ENCODE peak calls at places on chromosome 12, in ten cellular contexts. X, G, T, Z, U, I, M, Q, Y and C are unnamed samples.

GRCh38 chr12:91923864-91924263 is 221.8 kb downstream of the BTG1 start:
- DNase-seq in G (no peak), Y (no peak), T (no peak), Z (no peak), U (no peak), Q (no peak), X (no peak), I (no peak), M (no peak), C (no peak)

GRCh38 chr12:52181757-52182156 is 10.1 kb downstream of the KRT80 start:
- DNase-seq in Q (no peak), Y (no peak), I (peak), U (peak), Z (peak), X (peak), M (no peak), T (peak), G (peak), C (no peak)

GRCh38 chr12:15712823-15713663 is 76.1 kb downstream of the EPS8 start:
- DNase-seq in Q (peak), G (no peak), X (no peak), Z (no peak), I (no peak), M (no peak), U (no peak), T (no peak), Y (no peak), C (no peak)

GRCh38 chr12:126493366-126494108 is 1428.3 kb downstream of the AACS start:
- DNase-seq in Y (no peak), Q (no peak), G (no peak), T (no peak), I (no peak), X (peak), U (no peak), M (no peak), Z (no peak), C (no peak)

GRCh38 chr12:25052191-25053020 is 103.5 kb upstream of the BCAT1 start:
- DNase-seq in Z (peak), M (no peak), Y (no peak), X (no peak), I (no peak), G (no peak), T (no peak), U (no peak), Q (no peak), C (no peak)

GRCh38 chr12:111445311-111446043 is 39.8 kb downstream of the SH2B3 start:
- DNase-seq in M (no peak), Y (peak), Q (no peak), I (no peak), X (no peak), Z (no peak), U (no peak), T (no peak), G (no peak), C (no peak)

GRCh38 chr12:30614031-30614430 is 81.6 kb downstream of the IPO8 start:
- DNase-seq in Q (no peak), Z (no peak), T (no peak), U (no peak), G (no peak), I (no peak), M (no peak), Y (no peak), X (no peak), C (no peak)

GRCh38 chr12:31728289-31728916 is 418 bp downstream of the AMN1 start:
- DNase-seq in Z (no peak), T (no peak), Y (no peak), Q (peak), I (no peak), G (no peak), M (no peak), X (no peak), U (no peak), C (no peak)

GRCh38 chr12:113418213-113418879 is 3.8 kb upstream of the SDSL start:
- DNase-seq in Y (peak), G (no peak), Z (no peak), I (no peak), U (no peak), M (peak), T (peak), Q (peak), X (no peak), C (no peak)

GRCh38 chr12:52603314-52603713 is 2.1 kb upstream of the KRT72 start:
- DNase-seq in M (no peak), Z (no peak), I (no peak), U (no peak), T (no peak), Q (no peak), G (no peak), X (no peak), Y (no peak), C (no peak)

GRCh38 chr12:116861331-116861730 is 19.9 kb downstream of the HRK start:
- DNase-seq in Z (peak), U (peak), Y (no peak), I (peak), Q (no peak), G (peak), M (peak), X (peak), T (peak), C (no peak)

GRCh38 chr12:68807576-68808387 is at the start of gene MDM2:
- DNase-seq in U (peak), Y (peak), X (peak), M (peak), T (peak), Q (peak), Z (peak), G (peak), I (peak), C (no peak)

GRCh38 chr12:4526923-4527546 is 11.7 kb upstream of the RAD51AP1 start:
- DNase-seq in I (no peak), T (peak), Z (peak), U (no peak), G (no peak), Q (peak), Y (no peak), M (no peak), X (peak), C (no peak)

GRCh38 chr12:15788266-15789214 is 648 bp downstream of the EPS8 start:
- DNase-seq in Z (peak), T (peak), U (no peak), G (no peak), Y (peak), X (peak), I (peak), Q (peak), M (peak), C (no peak)

GRCh38 chr12:89237763-89238162 is 114.5 kb downstream of the DUSP6 start:
- DNase-seq in I (no peak), M (no peak), G (no peak), Y (no peak), Q (no peak), U (no peak), X (no peak), Z (no peak), T (no peak), C (no peak)

GRCh38 chr12:59381106-59381505 is 214.7 kb upstream of the SLC16A7 start:
- DNase-seq in Q (no peak), Y (no peak), U (no peak), T (no peak), G (no peak), X (no peak), I (no peak), Z (no peak), M (no peak), C (no peak)

GRCh38 chr12:62519043-62519442 is 52.4 kb downstream of the MON2 start:
- DNase-seq in X (no peak), Y (no peak), M (no peak), I (no peak), Z (no peak), Q (no peak), T (no peak), U (no peak), G (no peak), C (no peak)

GRCh38 chr12:131734336-131735152 is 23.7 kb downstream of the SFSWAP start:
- DNase-seq in T (no peak), Y (no peak), X (no peak), M (no peak), Q (no peak), Z (no peak), U (no peak), G (no peak), I (no peak), C (no peak)

GRCh38 chr12:94326727-94327126 is 132.9 kb downstream of the CEP83 start:
- DNase-seq in U (peak), I (no peak), G (peak), Z (peak), T (peak), Y (no peak), M (no peak), X (peak), Q (no peak), C (peak)

GRCh38 chr12:11836282-11836963 is 186.9 kb downstream of the ETV6 start:
- DNase-seq in U (no peak), X (no peak), Y (peak), M (no peak), Z (no peak), I (no peak), T (no peak), Q (no peak), G (no peak), C (no peak)

GRCh38 chr12:114063435-114063834 is 97.3 kb upstream of the RBM19 start:
- DNase-seq in Y (no peak), X (no peak), I (no peak), G (no peak), M (no peak), Z (no peak), U (no peak), Q (no peak), T (no peak), C (no peak)

GRCh38 chr12:113942209-113942608 is 23.9 kb downstream of the RBM19 start:
- DNase-seq in Q (no peak), M (no peak), X (no peak), Y (no peak), U (no peak), Z (no peak), T (no peak), G (no peak), I (no peak), C (no peak)

GRCh38 chr12:111519937-111520336 is 79.2 kb downstream of the ATXN2 start:
- DNase-seq in Q (no peak), M (no peak), X (no peak), I (no peak), Z (no peak), T (no peak), G (no peak), U (no peak), Y (no peak), C (no peak)

GRCh38 chr12:31897791-31898503 is 61.3 kb upstream of the RESF1 start:
- DNase-seq in X (peak), T (no peak), Y (peak), I (peak), Z (peak), U (no peak), M (peak), G (no peak), Q (peak), C (no peak)

DNA sequence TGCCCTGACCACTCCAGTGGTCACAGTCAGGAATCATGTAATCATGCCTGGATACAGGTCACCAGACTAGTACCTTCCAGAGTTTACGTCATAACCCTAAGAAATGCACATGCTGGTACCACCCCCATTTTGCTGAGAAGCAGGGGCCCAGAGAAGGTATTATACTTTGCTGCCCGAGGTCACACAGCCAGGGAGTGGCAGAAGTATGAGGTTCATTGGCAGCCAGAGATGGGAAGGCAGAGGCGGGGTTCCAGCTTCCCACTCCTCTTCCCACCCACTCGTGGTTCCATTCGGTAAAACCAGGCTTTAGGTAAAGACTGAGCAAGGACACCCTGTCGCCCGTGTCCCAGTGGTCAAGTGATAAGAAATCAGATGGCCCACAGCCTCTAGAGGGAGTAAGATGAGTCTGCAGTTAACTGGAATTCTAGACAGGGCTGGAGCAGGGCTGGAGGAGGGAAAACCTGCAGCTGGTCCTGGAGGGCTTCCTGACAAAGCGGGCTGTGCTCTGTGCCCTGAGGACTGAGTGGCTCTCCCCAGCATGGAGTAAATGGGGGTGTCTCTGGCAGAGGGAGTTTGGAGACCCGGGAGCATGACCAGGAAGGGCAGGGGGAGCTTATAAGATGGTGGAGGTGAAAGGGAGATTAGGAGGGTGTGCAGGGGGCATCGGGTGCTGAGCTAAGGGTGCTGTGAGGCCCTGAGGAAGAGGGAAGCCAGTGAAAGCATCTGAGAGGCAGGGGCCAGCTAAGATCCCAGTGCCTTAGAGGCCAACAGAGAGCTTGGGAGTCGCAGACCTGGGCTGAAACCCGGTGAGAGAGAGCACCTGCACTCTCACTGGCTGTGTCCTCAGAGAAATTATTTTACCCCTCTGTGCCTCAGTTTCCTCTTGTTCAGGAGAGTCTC is 5.7 kb downstream of the FAM222A start:
- DNase-seq in X (no peak), M (no peak), T (peak), I (peak), Q (peak), G (no peak), U (no peak), Y (no peak), Z (peak), C (no peak)
- H3K4me3 ChIP-seq in X (no peak), M (no peak), T (no peak), I (peak), Q (no peak), G (no peak), U (no peak), Y (no peak), Z (no peak), C (no peak)

GRCh38 chr12:110102255-110102654 is 21.9 kb upstream of the IFT81 start:
- DNase-seq in M (peak), X (peak), G (no peak), U (no peak), Z (peak), I (peak), Y (no peak), T (peak), Q (peak), C (no peak)
- TF ChIP-seq CTCF in M (peak), X (peak), G (peak), U (peak), Z (peak), I (peak), Y (peak), T (peak), Q (peak), C (peak)

DNA sequence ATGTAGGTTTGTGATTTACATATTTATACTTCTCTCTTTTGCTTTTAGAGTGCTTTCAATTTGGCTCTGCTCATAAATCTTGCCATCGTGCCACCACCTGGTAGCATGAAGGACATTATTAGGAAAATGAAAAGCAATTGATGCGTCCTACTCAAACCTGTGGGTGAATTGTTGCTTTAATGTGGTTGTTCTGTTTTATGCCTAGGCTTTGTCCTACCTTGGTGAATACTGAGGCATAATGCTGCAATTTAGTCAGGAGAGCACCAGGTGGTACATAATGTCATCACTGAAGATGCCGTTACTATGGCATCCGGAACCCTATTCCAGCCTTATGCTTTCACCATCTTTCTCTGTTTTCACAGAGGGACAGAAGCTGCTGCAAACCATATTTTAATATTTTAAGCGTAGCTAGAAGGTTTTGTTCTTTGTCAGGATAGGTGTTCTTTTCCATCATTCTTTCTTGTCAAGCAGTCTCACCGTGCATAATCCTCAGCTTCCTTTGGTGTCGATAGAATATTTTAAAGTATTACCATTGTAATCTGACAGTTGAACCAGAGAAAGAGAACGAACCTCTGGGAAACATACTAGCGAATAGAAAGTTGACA is 68.5 kb upstream of the PKP2 start:
- DNase-seq in T (no peak), X (no peak), Z (no peak), Y (no peak), U (no peak), M (no peak), I (no peak), Q (no peak), G (no peak), C (no peak)
- H3K4me3 ChIP-seq in T (no peak), X (no peak), Z (no peak), Y (no peak), U (no peak), M (no peak), I (no peak), Q (no peak), G (no peak), C (no peak)

GRCh38 chr12:534216-534615 is 74.5 kb downstream of the B4GALNT3 start:
- DNase-seq in M (no peak), I (no peak), X (no peak), Y (no peak), G (no peak), U (no peak), T (no peak), Q (no peak), Z (no peak), C (no peak)
- TF ChIP-seq CTCF in M (no peak), I (no peak), X (no peak), Y (no peak), G (no peak), U (no peak), T (no peak), Q (no peak), Z (no peak), C (no peak)

GRCh38 chr12:21906919-21907642 is 34.1 kb downstream of the ABCC9 start:
- DNase-seq in Z (no peak), M (no peak), T (peak), U (no peak), G (peak), Y (no peak), I (no peak), X (no peak), Q (no peak), C (no peak)
- H3K4me3 ChIP-seq in Z (no peak), M (no peak), T (no peak), U (no peak), G (no peak), Y (no peak), I (no peak), X (no peak), Q (no peak), C (no peak)